ENCODE peak calls at places on chromosomes 16 and 17, in four cellular contexts. O is H1, I is K562, Z is HepG2. H is an unnamed sample.

GRCh38 chr16:89308391-89309333 is 91.2 kb downstream of the ZNF778 start:
- DNase-seq in O (peak), I (peak), Z (no peak), H (no peak)

GRCh38 chr17:29844339-29845048 is 85.5 kb downstream of the SSH2 start:
- DNase-seq in O (no peak), I (peak), Z (no peak), H (peak)

GRCh38 chr16:66618588-66618987 is 14.1 kb downstream of the CMTM3 start:
- DNase-seq in O (no peak), I (peak), Z (no peak), H (peak)

GRCh38 chr16:19238386-19238785 is 47.1 kb upstream of the CLEC19A start:
- DNase-seq in O (no peak), I (no peak), Z (no peak), H (no peak)

GRCh38 chr17:7293821-7294613 is 422 bp downstream of the YBX2 start:
- DNase-seq in O (peak), I (peak), Z (peak), H (no peak)

GRCh38 chr16:77579283-77579985 is 142.9 kb upstream of the NUDT7 start:
- DNase-seq in O (no peak), I (no peak), Z (no peak), H (peak)

GRCh38 chr17:60535382-60536279 is 9.6 kb upstream of the APPBP2 start:
- DNase-seq in O (no peak), I (no peak), Z (no peak), H (no peak)

GRCh38 chr16:49608801-49609200 is 235.2 kb downstream of the C16orf78 start:
- DNase-seq in O (peak), I (peak), Z (peak), H (peak)

GRCh38 chr17:78716814-78717393 is 65.2 kb downstream of the CYTH1 start:
- DNase-seq in O (peak), I (no peak), Z (no peak), H (peak)

GRCh38 chr17:80780381-80781187 is 211.1 kb upstream of the CHMP6 start:
- DNase-seq in O (no peak), I (no peak), Z (no peak), H (no peak)

GRCh38 chr16:66516172-66516807 is 33.6 kb downstream of the TK2 start:
- DNase-seq in O (no peak), I (no peak), Z (no peak), H (peak)

GRCh38 chr16:10668322-10669045 is 26.2 kb downstream of the TEKT5 start:
- DNase-seq in O (peak), I (peak), Z (peak), H (peak)

GRCh38 chr17:79202476-79202875 is 127.9 kb downstream of the ENGASE start:
- DNase-seq in O (no peak), I (no peak), Z (no peak), H (no peak)

GRCh38 chr16:51392651-51393187 is 241.6 kb upstream of the SALL1 start:
- DNase-seq in O (peak), I (no peak), Z (no peak), H (no peak)

GRCh38 chr17:17648762-17649161 is 32.5 kb upstream of the RAI1 start:
- DNase-seq in O (no peak), I (no peak), Z (no peak), H (no peak)

GRCh38 chr16:1876468-1876867 is 4.5 kb upstream of the MEIOB start:
- DNase-seq in O (no peak), I (no peak), Z (no peak), H (no peak)

GRCh38 chr16:4491898-4492297 is 15.7 kb downstream of the HMOX2 start:
- DNase-seq in O (no peak), I (no peak), Z (no peak), H (no peak)

GRCh38 chr17:6165806-6166205 is 95.6 kb downstream of the WSCD1 start:
- DNase-seq in O (no peak), I (no peak), Z (no peak), H (no peak)

GRCh38 chr16:5977329-5977728 is 879.7 kb upstream of the EEF2KMT start:
- DNase-seq in O (no peak), I (no peak), Z (no peak), H (no peak)

GRCh38 chr17:36592711-36593321 is 1.1 kb downstream of the DHRS11 start:
- DNase-seq in O (no peak), I (peak), Z (peak), H (no peak)

GRCh38 chr16:14510939-14511797 is 118.9 kb downstream of the PARN start:
- DNase-seq in O (no peak), I (no peak), Z (peak), H (no peak)

GRCh38 chr17:53118948-53119347 is 703.8 kb upstream of the KIF2B start:
- DNase-seq in O (no peak), I (no peak), Z (no peak), H (no peak)

GRCh38 chr16:89322381-89323119 is 105.0 kb downstream of the ZNF778 start:
- DNase-seq in O (no peak), I (peak), Z (peak), H (peak)

GRCh38 chr16:389317-389716 is 7.5 kb upstream of the PGAP6 start:
- DNase-seq in O (no peak), I (no peak), Z (no peak), H (no peak)

GRCh38 chr16:23670137-23670776 is 8.4 kb upstream of the PLK1 start:
- DNase-seq in O (no peak), I (no peak), Z (no peak), H (peak)

GRCh38 chr17:35727635-35728034 is 3.8 kb upstream of the RASL10B start:
- DNase-seq in O (no peak), I (no peak), Z (no peak), H (no peak)

GRCh38 chr16:69057400-69058378 is 47.8 kb upstream of the HAS3 start:
- DNase-seq in O (no peak), I (no peak), Z (no peak), H (no peak)
- TF ChIP-seq JUN in O (no peak), I (no peak), Z (no peak), H (no peak)

GRCh38 chr17:19533718-19534561 is at the start of gene SLC47A1:
- DNase-seq in O (peak), I (no peak), Z (peak), H (peak)
- TF ChIP-seq EZH2 in O (peak), I (no peak), Z (no peak), H (no peak)

GRCh38 chr16:85704900-85705846 is 16.4 kb upstream of the GINS2 start:
- DNase-seq in O (no peak), I (no peak), Z (no peak), H (no peak)
- TF ChIP-seq CTCF in O (no peak), I (no peak), Z (peak), H (no peak)

GRCh38 chr17:45650601-45651000 is 133.5 kb upstream of the CRHR1 start:
- DNase-seq in O (no peak), I (no peak), Z (no peak), H (no peak)

GRCh38 chr17:45646288-45646988 is 137.7 kb upstream of the CRHR1 start:
- DNase-seq in O (no peak), I (no peak), Z (peak), H (no peak)

GRCh38 chr17:45651145-45651713 is 132.9 kb upstream of the CRHR1 start:
- DNase-seq in O (no peak), I (no peak), Z (no peak), H (no peak)

GRCh38 chr17:45649796-45650195 is 134.3 kb upstream of the CRHR1 start:
- DNase-seq in O (no peak), I (no peak), Z (no peak), H (no peak)

GRCh38 chr17:45648642-45649041 is 135.5 kb upstream of the CRHR1 start:
- DNase-seq in O (peak), I (peak), Z (no peak), H (no peak)
- TF ChIP-seq JUN in O (no peak), I (no peak), Z (no peak), H (no peak)

GRCh38 chr17:4742629-4743028 is 2.9 kb upstream of the CXCL16 start:
- DNase-seq in O (no peak), I (no peak), Z (no peak), H (no peak)
- TF ChIP-seq EZH2 in O (no peak), I (no peak), Z (no peak), H (no peak)

GRCh38 chr17:45425984-45426413 is 6.7 kb downstream of the ARHGAP27 start:
- DNase-seq in O (no peak), I (no peak), Z (no peak), H (no peak)
- TF ChIP-seq CTCF in O (no peak), I (no peak), Z (no peak), H (no peak)

GRCh38 chr16:28938721-28939120 is 7.0 kb downstream of the CD19 start:
- DNase-seq in O (no peak), I (no peak), Z (no peak), H (no peak)

GRCh38 chr16:28937222-28937876 is 5.6 kb downstream of the CD19 start:
- DNase-seq in O (no peak), I (no peak), Z (no peak), H (no peak)

GRCh38 chr16:28935333-28935732 is 3.6 kb downstream of the CD19 start:
- DNase-seq in O (no peak), I (no peak), Z (no peak), H (no peak)

GRCh38 chr16:28936784-28937155 is 5.0 kb downstream of the CD19 start:
- DNase-seq in O (no peak), I (no peak), Z (no peak), H (no peak)

GRCh38 chr16:28935924-28936783 is 4.4 kb downstream of the CD19 start:
- DNase-seq in O (peak), I (peak), Z (peak), H (peak)
- TF ChIP-seq JUN in O (no peak), I (peak), Z (no peak), H (no peak)

GRCh38 chr17:77036841-77037381 is 103.9 kb upstream of the SEC14L1 start:
- DNase-seq in O (no peak), I (peak), Z (no peak), H (no peak)
- TF ChIP-seq EZH2 in O (no peak), I (no peak), Z (no peak), H (no peak)

DNA sequence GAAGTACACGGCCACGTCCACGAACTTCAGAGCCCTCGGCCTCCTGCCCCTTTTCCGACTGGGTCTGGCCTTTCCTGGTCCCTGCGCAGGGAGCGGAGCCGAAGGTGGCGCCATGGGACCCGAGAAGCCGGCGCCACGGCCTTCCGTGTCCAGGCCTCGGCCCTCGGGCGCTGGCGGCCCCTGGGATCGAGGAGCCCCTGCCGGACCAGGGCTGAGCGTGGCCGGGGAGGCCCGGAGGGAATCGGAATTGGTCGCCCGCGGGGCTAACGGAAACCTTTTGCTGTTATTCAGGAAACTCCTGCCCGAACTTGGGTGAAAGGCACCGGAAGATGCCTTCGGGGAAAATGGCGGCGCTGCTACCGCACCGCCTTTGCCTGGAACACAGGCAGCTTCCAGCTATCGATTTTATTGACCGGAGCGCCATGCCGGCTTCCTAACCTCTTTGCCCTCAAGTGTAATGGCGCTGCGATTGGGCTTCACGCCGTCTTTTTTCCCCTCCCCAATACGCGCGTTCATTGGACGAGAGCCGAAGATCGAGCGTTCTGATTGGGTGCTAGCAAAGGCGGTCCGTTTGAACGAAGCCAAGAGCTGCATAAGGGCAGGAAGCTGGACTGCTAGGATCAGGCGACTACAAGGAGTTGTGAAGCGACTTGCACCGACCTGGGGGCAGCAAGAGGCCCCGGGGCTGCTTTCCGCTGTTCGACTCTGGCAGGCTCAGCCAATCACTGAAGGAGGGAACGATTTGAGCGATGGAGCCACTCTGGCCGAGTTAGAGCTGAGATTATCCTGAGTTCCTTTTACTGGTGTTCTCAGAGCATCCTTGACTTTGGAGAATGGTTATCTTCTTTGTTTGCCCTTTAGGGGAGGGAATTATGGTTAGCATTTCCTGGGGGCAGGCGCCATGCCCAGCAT is at the start of gene ZNF689:
- DNase-seq in O (peak), I (peak), Z (peak), H (peak)
- TF ChIP-seq CTCF in O (no peak), I (no peak), Z (peak), H (no peak)

H was measured in endothelial cell of umbilical vein.